ENCODE peak calls at places on chromosomes 11 and 22, in four cellular contexts. L is BE2C, Y is astrocyte, H is NCI-H524. R is an unnamed sample.
A peak's percentile ranks its signal among the peaks of the same experiment; 100 is the strongest.

GRCh38 chr11:18010271-18010670 is 2.6 kb downstream of the SERGEF start:
- DNase-seq in L (no peak), Y (no peak), H (peak; percentile 48), R (no peak)

GRCh38 chr11:35390737-35391682 is 28.3 kb downstream of the SLC1A2 start:
- DNase-seq in L (no peak), Y (peak; percentile 68), H (no peak), R (peak; percentile 89)

GRCh38 chr22:36286096-36286957 is 33.4 kb downstream of the APOL1 start:
- DNase-seq in L (peak; percentile 86), Y (peak; percentile 38), H (peak; percentile 83), R (peak; percentile 72)

GRCh38 chr11:1230456-1231395 is 7.9 kb downstream of the MUC5B start:
- DNase-seq in L (peak; percentile 19), Y (no peak), H (no peak), R (no peak)

GRCh38 chr11:11179239-11179638 is 173.8 kb downstream of the CSNK2A3 start:
- DNase-seq in L (no peak), Y (peak; percentile 79), H (no peak), R (peak; percentile 82)

GRCh38 chr22:28077166-28077565 is 158.1 kb upstream of the PITPNB start:
- DNase-seq in L (no peak), Y (no peak), H (no peak), R (no peak)

GRCh38 chr22:38021201-38021600 is 36.0 kb upstream of the PICK1 start:
- DNase-seq in L (no peak), Y (no peak), H (peak; percentile 65), R (no peak)

GRCh38 chr22:48373626-48374173 is 1454.0 kb downstream of the BRD1 start:
- DNase-seq in L (no peak), Y (no peak), H (no peak), R (no peak)

GRCh38 chr11:62593434-62594044 is 2.2 kb upstream of the TUT1 start:
- DNase-seq in L (peak; percentile 77), Y (peak; percentile 53), H (peak; percentile 59), R (peak; percentile 70)

GRCh38 chr11:59010693-59011092 is 71.4 kb downstream of the GLYATL1 start:
- DNase-seq in L (no peak), Y (no peak), H (no peak), R (no peak)

GRCh38 chr11:94023856-94024255 is 2.7 kb downstream of the HEPHL1 start:
- DNase-seq in L (no peak), Y (no peak), H (no peak), R (no peak)

GRCh38 chr11:119933584-119933983 is 204.3 kb downstream of the TRIM29 start:
- DNase-seq in L (no peak), Y (no peak), H (no peak), R (no peak)

GRCh38 chr11:6260207-6260726 is 629 bp downstream of the CCKBR start:
- DNase-seq in L (no peak), Y (no peak), H (no peak), R (no peak)

GRCh38 chr22:43376765-43377485 is 33.8 kb upstream of the SCUBE1 start:
- DNase-seq in L (no peak), Y (peak; percentile 61), H (no peak), R (no peak)

GRCh38 chr11:117547911-117548310 is 220.3 kb downstream of the CEP164 start:
- DNase-seq in L (no peak), Y (no peak), H (no peak), R (no peak)

GRCh38 chr11:74011360-74012071 is 2.6 kb upstream of the UCP3 start:
- DNase-seq in L (no peak), Y (no peak), H (no peak), R (peak; percentile 38)

GRCh38 chr11:132866783-132867545 is 665.3 kb downstream of the OPCML start:
- DNase-seq in L (no peak), Y (peak; percentile 86), H (no peak), R (peak; percentile 37)

GRCh38 chr22:49087716-49088660 is 739.7 kb downstream of the BRD1 start:
- DNase-seq in L (no peak), Y (no peak), H (no peak), R (no peak)

GRCh38 chr11:117832511-117832910 is 8.0 kb upstream of the FXYD2 start:
- DNase-seq in L (no peak), Y (no peak), H (no peak), R (no peak)

GRCh38 chr22:37410174-37411055 is 16.9 kb downstream of the ELFN2 start:
- DNase-seq in L (no peak), Y (no peak), H (no peak), R (no peak)

GRCh38 chr11:79626135-79626748 is 185.4 kb upstream of the TENM4 start:
- DNase-seq in L (no peak), Y (peak; percentile 6), H (no peak), R (peak; percentile 2)

GRCh38 chr11:27471067-27471587 is 1.5 kb downstream of the LGR4 start:
- DNase-seq in L (no peak), Y (no peak), H (no peak), R (no peak)

GRCh38 chr22:50191041-50191740 is 5.5 kb downstream of the TRABD start:
- DNase-seq in L (no peak), Y (no peak), H (no peak), R (no peak)

GRCh38 chr22:49926916-49927315 is 8.5 kb downstream of the CRELD2 start:
- DNase-seq in L (no peak), Y (no peak), H (no peak), R (no peak)

GRCh38 chr11:75148436-75148983 is 2.4 kb upstream of the SLCO2B1 start:
- DNase-seq in L (no peak), Y (no peak), H (no peak), R (no peak)

GRCh38 chr11:104572279-104572678 is 326.0 kb downstream of the CASP12 start:
- DNase-seq in L (no peak), Y (peak; percentile 16), H (no peak), R (peak; percentile 20)

GRCh38 chr11:13881176-13881680 is 81.3 kb upstream of the SPON1 start:
- DNase-seq in L (no peak), Y (no peak), H (no peak), R (no peak)

GRCh38 chr11:2944953-2945756 is 15.9 kb upstream of the PHLDA2 start:
- DNase-seq in L (peak; percentile 75), Y (peak; percentile 88), H (no peak), R (peak; percentile 90)

GRCh38 chr11:108237058-108237481 is 14.2 kb downstream of the ATM start:
- DNase-seq in L (no peak), Y (no peak), H (no peak), R (no peak)

GRCh38 chr22:45262931-45263789 is 21.6 kb upstream of the UPK3A start:
- DNase-seq in L (peak; percentile 83), Y (no peak), H (peak; percentile 91), R (no peak)

GRCh38 chr22:37843746-37844089 is 416 bp downstream of the ANKRD54 start:
- DNase-seq in L (peak; percentile 63), Y (no peak), H (no peak), R (peak; percentile 32)

GRCh38 chr11:128716661-128717210 is 22.9 kb downstream of the FLI1 start:
- DNase-seq in L (no peak), Y (peak; percentile 85), H (no peak), R (peak; percentile 62)

GRCh38 chr11:77548552-77549439 is 41.0 kb upstream of the AQP11 start:
- DNase-seq in L (no peak), Y (no peak), H (no peak), R (no peak)

GRCh38 chr11:113001709-113002108 is 40.5 kb downstream of the NCAM1 start:
- DNase-seq in L (peak; percentile 66), Y (no peak), H (no peak), R (no peak)

GRCh38 chr11:74000770-74001169 is 8.1 kb downstream of the UCP3 start:
- DNase-seq in L (no peak), Y (no peak), H (no peak), R (no peak)

GRCh38 chr11:18731949-18732821 is 6.2 kb upstream of the IGSF22 start:
- DNase-seq in L (peak; percentile 33), Y (peak; percentile 12), H (peak; percentile 33), R (peak; percentile 38)

GRCh38 chr22:19713228-19713627 is 1.1 kb upstream of the SEPTIN5 start:
- DNase-seq in L (no peak), Y (no peak), H (no peak), R (no peak)

GRCh38 chr11:2261436-2262230 is 8.8 kb downstream of the ASCL2 start:
- DNase-seq in L (no peak), Y (no peak), H (no peak), R (no peak)

GRCh38 chr11:94120946-94121345 is 7.7 kb upstream of the PANX1 start:
- DNase-seq in L (no peak), Y (peak; percentile 87), H (no peak), R (peak; percentile 91)

GRCh38 chr22:28222976-28223375 is 303.9 kb upstream of the PITPNB start:
- DNase-seq in L (no peak), Y (peak; percentile 82), H (no peak), R (peak; percentile 64)